ENCODE peak calls at places on chromosomes 1 and 21, in five cellular contexts. One of them, this sample, is unnamed.

GRCh38 chr21:24045775-24046215 is 1561.5 kb downstream of the MRPL39 start:
- DNase-seq in AG04450: peak
- DNase-seq in NCI-H2081: no peak
- DNase-seq in neural progenitor cell: peak
- DNase-seq in activated T-cell treated with anti-CD3 and anti-CD28 coated beads, Interleukin-2, amount 50 U/mL, for 72 hours: peak
- DNase-seq in this sample: peak

GRCh38 chr1:155082301-155082940 is 3.8 kb downstream of the EFNA3 start:
- DNase-seq in AG04450: no peak
- DNase-seq in NCI-H2081: no peak
- DNase-seq in neural progenitor cell: peak
- DNase-seq in activated T-cell treated with anti-CD3 and anti-CD28 coated beads, Interleukin-2, amount 50 U/mL, for 72 hours: peak
- DNase-seq in this sample: peak

GRCh38 chr1:165887877-165888551 is 60.6 kb downstream of the UCK2 start:
- DNase-seq in AG04450: no peak
- DNase-seq in NCI-H2081: no peak
- DNase-seq in neural progenitor cell: no peak
- DNase-seq in activated T-cell treated with anti-CD3 and anti-CD28 coated beads, Interleukin-2, amount 50 U/mL, for 72 hours: no peak
- DNase-seq in this sample: no peak

GRCh38 chr1:232725303-232726047 is 79.7 kb upstream of the MAP10 start:
- DNase-seq in AG04450: no peak
- DNase-seq in NCI-H2081: no peak
- DNase-seq in neural progenitor cell: no peak
- DNase-seq in activated T-cell treated with anti-CD3 and anti-CD28 coated beads, Interleukin-2, amount 50 U/mL, for 72 hours: no peak
- DNase-seq in this sample: peak

GRCh38 chr1:112686417-112686816 is 12.0 kb downstream of the MOV10 start:
- DNase-seq in AG04450: no peak
- DNase-seq in NCI-H2081: no peak
- DNase-seq in neural progenitor cell: no peak
- DNase-seq in activated T-cell treated with anti-CD3 and anti-CD28 coated beads, Interleukin-2, amount 50 U/mL, for 72 hours: no peak
- DNase-seq in this sample: no peak

GRCh38 chr21:28636988-28637691 is 355.5 kb downstream of the LTN1 start:
- DNase-seq in AG04450: peak
- DNase-seq in NCI-H2081: no peak
- DNase-seq in neural progenitor cell: no peak
- DNase-seq in activated T-cell treated with anti-CD3 and anti-CD28 coated beads, Interleukin-2, amount 50 U/mL, for 72 hours: peak
- DNase-seq in this sample: no peak

GRCh38 chr1:232952514-232953175 is 2.2 kb downstream of the NTPCR start:
- DNase-seq in AG04450: no peak
- DNase-seq in NCI-H2081: peak
- DNase-seq in neural progenitor cell: peak
- DNase-seq in activated T-cell treated with anti-CD3 and anti-CD28 coated beads, Interleukin-2, amount 50 U/mL, for 72 hours: peak
- DNase-seq in this sample: peak

GRCh38 chr1:21607549-21608529 is 61.3 kb downstream of the RAP1GAP start:
- DNase-seq in AG04450: peak
- DNase-seq in NCI-H2081: peak
- DNase-seq in neural progenitor cell: peak
- DNase-seq in activated T-cell treated with anti-CD3 and anti-CD28 coated beads, Interleukin-2, amount 50 U/mL, for 72 hours: peak
- DNase-seq in this sample: peak

GRCh38 chr1:7493711-7494110 is 277.4 kb upstream of the VAMP3 start:
- DNase-seq in AG04450: no peak
- DNase-seq in NCI-H2081: peak
- DNase-seq in neural progenitor cell: no peak
- DNase-seq in activated T-cell treated with anti-CD3 and anti-CD28 coated beads, Interleukin-2, amount 50 U/mL, for 72 hours: no peak
- DNase-seq in this sample: peak

GRCh38 chr1:226762055-226762454 is 23.0 kb upstream of the ITPKB start:
- DNase-seq in AG04450: no peak
- DNase-seq in NCI-H2081: no peak
- DNase-seq in neural progenitor cell: no peak
- DNase-seq in activated T-cell treated with anti-CD3 and anti-CD28 coated beads, Interleukin-2, amount 50 U/mL, for 72 hours: no peak
- DNase-seq in this sample: no peak